ENCODE peak calls at places on chromosomes 11 and 22, in eight cellular contexts. H, W, C, N, K, P, Y and F are unnamed samples.

GRCh38 chr11:15779518-15779917 is 576.8 kb downstream of the SOX6 start:
- DNase-seq in N (no peak), C (no peak), Y (no peak), P (no peak), H (no peak), K (no peak), W (no peak), F (no peak)

GRCh38 chr11:128686045-128686741 is 7.7 kb upstream of the FLI1 start:
- DNase-seq in P (no peak), K (peak; percentile 74), N (no peak), W (no peak), Y (no peak), H (no peak), C (peak; percentile 14), F (no peak)

GRCh38 chr11:64745219-64745522 is 1.2 kb upstream of the RASGRP2 start:
- DNase-seq in H (no peak), N (no peak), Y (no peak), P (no peak), K (peak; percentile 70), W (peak; percentile 89), C (peak; percentile 63), F (no peak)

GRCh38 chr11:65892661-65893317 is 2.3 kb downstream of the CCDC85B start:
- DNase-seq in H (no peak), W (no peak), N (no peak), Y (peak; percentile 51), P (no peak), K (no peak), C (no peak), F (no peak)

GRCh38 chr22:40890881-40891280 is 29.0 kb upstream of the DNAJB7 start:
- DNase-seq in Y (peak; percentile 76), P (no peak), W (no peak), H (no peak), C (no peak), N (no peak), K (no peak), F (peak; percentile 2)

GRCh38 chr11:28114731-28115130 is 6.5 kb downstream of the METTL15 start:
- DNase-seq in H (no peak), K (no peak), C (no peak), Y (no peak), P (no peak), W (no peak), N (no peak), F (no peak)

GRCh38 chr22:42286205-42286604 is 15.8 kb upstream of the TCF20 start:
- DNase-seq in C (no peak), P (no peak), H (peak; percentile 40), W (no peak), K (no peak), Y (no peak), N (no peak), F (no peak)

GRCh38 chr11:115990004-115990447 is 485.8 kb upstream of the CADM1 start:
- DNase-seq in N (no peak), P (no peak), Y (no peak), W (no peak), K (peak; percentile 81), H (no peak), C (peak; percentile 44), F (no peak)

GRCh38 chr11:61688368-61689163 is 8.4 kb downstream of the DAGLA start:
- DNase-seq in K (no peak), P (no peak), C (no peak), Y (peak; percentile 83), H (no peak), N (peak; percentile 28), W (peak; percentile 86), F (peak; percentile 74)

GRCh38 chr11:60872952-60873524 is 5.7 kb downstream of the ZP1 start:
- DNase-seq in W (no peak), P (peak; percentile 39), K (peak; percentile 72), H (no peak), C (no peak), N (peak; percentile 21), Y (peak; percentile 69), F (peak; percentile 31)

GRCh38 chr22:42080287-42080686 is 787 bp downstream of the SMDT1 start:
- DNase-seq in P (no peak), N (no peak), C (no peak), W (no peak), H (peak; percentile 16), K (peak; percentile 53), Y (peak; percentile 70), F (no peak)

GRCh38 chr22:42937164-42937854 is 77.6 kb downstream of the PACSIN2 start:
- DNase-seq in H (peak; percentile 58), C (no peak), P (no peak), N (no peak), Y (peak; percentile 80), W (peak; percentile 82), K (no peak), F (no peak)

GRCh38 chr11:36377759-36378553 is 81.9 kb downstream of the PRR5L start:
- DNase-seq in W (no peak), C (no peak), N (no peak), H (peak; percentile 9), Y (no peak), P (no peak), K (no peak), F (no peak)

GRCh38 chr22:36853407-36854099 is 7.3 kb upstream of the NCF4 start:
- DNase-seq in P (no peak), Y (peak; percentile 43), C (peak; percentile 81), K (peak; percentile 93), H (peak; percentile 79), N (no peak), W (peak; percentile 81), F (no peak)

GRCh38 chr22:42967933-42968332 is 47.0 kb downstream of the PACSIN2 start:
- DNase-seq in C (no peak), Y (peak; percentile 84), W (peak; percentile 86), P (no peak), N (no peak), H (no peak), K (no peak), F (no peak)

GRCh38 chr22:31626427-31627150 is 35.4 kb downstream of the PISD start:
- DNase-seq in W (no peak), Y (peak; percentile 27), P (no peak), H (no peak), C (no peak), K (no peak), N (no peak), F (no peak)

GRCh38 chr11:83120328-83120727 is 36.6 kb upstream of the PCF11 start:
- DNase-seq in N (no peak), P (no peak), H (no peak), W (no peak), C (no peak), K (no peak), Y (no peak), F (no peak)

GRCh38 chr11:78796956-78797355 is 222.3 kb upstream of the NARS2 start:
- DNase-seq in C (no peak), H (no peak), W (no peak), P (peak; percentile 94), Y (peak; percentile 96), K (no peak), N (peak; percentile 83), F (peak; percentile 44)

GRCh38 chr11:107799245-107799859 is 59.2 kb downstream of the SLC35F2 start:
- DNase-seq in W (peak; percentile 74), C (peak; percentile 73), N (peak; percentile 7), P (peak; percentile 39), K (peak; percentile 84), H (peak; percentile 70), Y (peak; percentile 74), F (peak; percentile 20)

GRCh38 chr11:35579557-35580396 is 38.5 kb upstream of the FJX1 start:
- DNase-seq in N (peak; percentile 93), W (no peak), P (peak; percentile 94), Y (peak; percentile 96), H (no peak), C (no peak), K (no peak), F (peak; percentile 90)

GRCh38 chr11:102603091-102603490 is 22.0 kb downstream of the MMP20 start:
- DNase-seq in P (peak; percentile 16), C (no peak), H (no peak), W (no peak), K (no peak), Y (peak; percentile 78), N (no peak), F (no peak)

DNA sequence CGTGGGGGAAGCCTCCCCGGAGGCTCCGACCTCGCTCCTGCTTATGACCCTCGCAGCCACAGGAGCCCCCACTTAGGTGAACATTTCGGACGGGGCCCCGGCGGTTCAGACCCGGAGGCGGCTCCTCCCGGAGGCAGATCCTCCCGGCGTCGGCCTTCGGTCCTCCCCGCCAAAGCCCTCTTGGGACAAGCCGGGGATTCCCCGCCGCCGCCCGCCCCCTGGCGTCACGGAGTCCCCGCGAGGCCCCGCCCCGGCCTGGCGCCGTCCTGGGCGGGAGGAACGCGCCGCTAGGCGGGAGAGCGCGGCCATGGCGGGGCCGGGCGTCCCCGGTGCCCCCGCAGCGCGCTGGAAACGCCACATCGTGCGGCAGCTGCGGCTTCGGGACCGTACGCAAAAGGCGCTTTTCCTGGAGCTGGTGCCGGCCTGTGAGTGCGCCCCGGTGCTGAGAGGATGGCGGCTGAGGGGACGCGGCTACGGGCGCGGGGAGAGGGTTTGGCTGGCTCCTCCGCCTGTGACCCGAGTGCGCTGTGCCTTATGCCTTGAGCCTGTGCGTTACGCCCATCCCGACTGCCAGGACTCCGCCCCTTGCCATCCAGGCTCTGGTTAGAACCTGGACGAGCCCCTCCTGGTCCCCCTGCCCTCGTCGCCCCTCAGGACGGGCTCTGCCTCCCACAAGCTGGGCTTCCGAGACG is at the start of gene ATG16L2:
- DNase-seq in K (peak; percentile 93), W (peak; percentile 91), N (no peak), C (peak; percentile 91), H (peak; percentile 89), P (no peak), Y (peak; percentile 95), F (peak; percentile 59)
- TF ChIP-seq CTCF in K (no peak), W (peak; percentile 19), N (no peak), C (no peak), H (no peak), P (no peak), Y (no peak), F (no peak)

GRCh38 chr22:48004038-48004437 is 1241.6 kb downstream of the TBC1D22A start:
- DNase-seq in W (no peak), C (no peak), P (no peak), N (no peak), H (no peak), K (no peak), Y (no peak), F (no peak)
- TF ChIP-seq CTCF in W (no peak), C (no peak), P (no peak), N (no peak), H (no peak), K (no peak), Y (no peak), F (no peak)

GRCh38 chr11:91220476-91221202 is 997.8 kb upstream of the CHORDC1 start:
- DNase-seq in H (no peak), Y (peak; percentile 66), P (no peak), C (no peak), N (no peak), W (no peak), K (no peak), F (no peak)
- TF ChIP-seq CTCF in H (no peak), Y (no peak), P (no peak), C (no peak), N (no peak), W (no peak), K (peak; percentile 28), F (no peak)

DNA sequence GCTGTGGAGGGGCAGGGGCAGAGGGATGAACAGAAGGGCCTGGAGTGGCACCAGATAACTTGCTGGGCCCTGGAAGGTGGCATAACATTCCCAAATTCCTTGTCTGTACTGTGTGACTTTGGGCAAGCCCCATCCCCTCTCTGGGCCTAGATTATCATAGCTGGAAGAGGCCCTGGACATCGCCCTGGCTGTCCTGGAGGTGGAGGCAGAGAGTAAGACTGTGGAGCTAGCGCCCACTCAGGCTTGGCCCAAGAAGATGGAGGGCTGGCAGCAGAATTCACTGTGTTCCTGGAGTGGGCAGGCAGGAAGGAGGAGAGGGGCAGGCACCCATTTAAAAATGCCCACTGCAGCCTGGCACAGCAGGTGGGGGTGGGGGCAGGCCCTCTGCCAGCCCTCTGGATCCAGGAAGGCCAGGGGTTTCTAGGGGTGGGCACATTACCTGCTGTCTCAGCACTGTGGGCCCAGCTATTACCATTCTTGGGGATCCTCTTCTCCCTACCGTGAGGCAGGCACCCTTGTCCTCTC is 22.6 kb downstream of the ARHGEF17 start:
- DNase-seq in W (no peak), K (peak; percentile 65), P (no peak), Y (peak; percentile 68), H (no peak), N (no peak), C (peak; percentile 39), F (no peak)
- TF ChIP-seq CTCF in W (no peak), K (peak; percentile 48), P (peak; percentile 65), Y (peak; percentile 58), H (no peak), N (peak; percentile 69), C (no peak), F (peak; percentile 56)